ENCODE peak calls at places on chromosomes 3 and 15, in seven cellular contexts. F, H, C, D, O, R and N are unnamed samples.

GRCh38 chr3:23920151-23920655 is 3.3 kb downstream of the RPL15 start:
- DNase-seq in C (no peak), R (no peak), O (no peak), H (no peak), F (no peak), D (no peak), N (no peak)

GRCh38 chr3:146218880-146219866 is 31.7 kb downstream of the PLSCR4 start:
- DNase-seq in R (peak; percentile 65), F (peak; percentile 28), C (peak; percentile 34), D (no peak), H (no peak), O (peak; percentile 21), N (peak; percentile 39)

GRCh38 chr15:68809517-68809916 is 11.2 kb downstream of the ANP32A start:
- DNase-seq in C (no peak), O (no peak), D (no peak), H (no peak), R (no peak), F (no peak), N (no peak)

GRCh38 chr3:138862924-138863775 is 28.4 kb upstream of the PIK3CB start:
- DNase-seq in H (no peak), D (peak; percentile 43), R (peak; percentile 56), C (no peak), O (peak; percentile 79), F (no peak), N (no peak)

GRCh38 chr15:23385886-23386430 is 31.4 kb downstream of the GOLGA8S start:
- DNase-seq in R (no peak), H (no peak), C (no peak), F (no peak), O (no peak), D (no peak), N (no peak)

GRCh38 chr15:36370735-36371115 is 208.7 kb upstream of the CDIN1 start:
- DNase-seq in O (peak; percentile 64), D (no peak), C (no peak), R (peak; percentile 59), F (no peak), H (no peak), N (no peak)

GRCh38 chr3:186534113-186534669 is 10.0 kb downstream of the CRYGS start:
- DNase-seq in F (no peak), H (no peak), R (no peak), C (no peak), O (no peak), D (no peak), N (no peak)

GRCh38 chr15:62969442-62970089 is 73.0 kb upstream of the TPM1 start:
- DNase-seq in O (peak; percentile 20), C (no peak), D (no peak), F (no peak), R (no peak), H (no peak), N (no peak)

GRCh38 chr3:143168518-143169192 is 49.1 kb downstream of the CHST2 start:
- DNase-seq in D (no peak), R (no peak), O (peak; percentile 16), H (no peak), C (no peak), F (no peak), N (no peak)

GRCh38 chr3:125358923-125359322 is 16.2 kb downstream of the ZNF148 start:
- DNase-seq in H (no peak), O (no peak), D (no peak), F (no peak), R (no peak), C (no peak), N (no peak)

GRCh38 chr3:125683067-125683844 is 88.0 kb upstream of the OSBPL11 start:
- DNase-seq in F (no peak), H (peak; percentile 51), C (peak; percentile 88), O (no peak), R (peak; percentile 12), D (no peak), N (no peak)

GRCh38 chr3:31610700-31611275 is 78.1 kb downstream of the STT3B start:
- DNase-seq in C (no peak), D (no peak), R (peak; percentile 59), O (peak; percentile 20), F (no peak), H (no peak), N (no peak)

GRCh38 chr3:72145506-72146380 is 360.8 kb upstream of the PROK2 start:
- DNase-seq in D (no peak), F (peak; percentile 34), H (no peak), O (no peak), R (peak; percentile 80), C (peak; percentile 79), N (peak; percentile 32)

GRCh38 chr15:78680416-78681068 is 39.5 kb upstream of the CHRNB4 start:
- DNase-seq in O (no peak), D (peak; percentile 71), F (peak; percentile 37), H (no peak), R (no peak), C (no peak), N (no peak)

GRCh38 chr15:90264649-90265048 is 823 bp upstream of the NGRN start:
- DNase-seq in C (no peak), D (peak; percentile 51), O (peak; percentile 36), H (no peak), R (no peak), F (no peak), N (no peak)

GRCh38 chr15:98231696-98232440 is 271.4 kb downstream of the ARRDC4 start:
- DNase-seq in H (no peak), D (no peak), O (peak; percentile 91), R (peak; percentile 1), F (no peak), C (no peak), N (no peak)

GRCh38 chr3:176663819-176664218 is 533.5 kb downstream of the TBL1XR1 start:
- DNase-seq in R (peak; percentile 81), F (peak; percentile 13), H (no peak), D (no peak), C (no peak), O (peak; percentile 21), N (no peak)

GRCh38 chr3:45592830-45593707 is 1.5 kb upstream of the LIMD1 start:
- DNase-seq in D (peak; percentile 95), R (peak; percentile 93), F (peak; percentile 83), H (peak; percentile 94), O (peak; percentile 75), C (peak; percentile 93), N (peak; percentile 83)

GRCh38 chr3:178971614-178972013 is 100.0 kb downstream of the ZMAT3 start:
- DNase-seq in H (no peak), D (no peak), F (no peak), R (no peak), O (peak; percentile 38), C (no peak), N (no peak)

GRCh38 chr3:131218196-131218595 is 163.4 kb upstream of the NUDT16 start:
- DNase-seq in F (no peak), O (no peak), H (no peak), C (no peak), R (peak; percentile 15), D (no peak), N (no peak)

GRCh38 chr3:65729553-65729952 is 309.2 kb downstream of the MAGI1 start:
- DNase-seq in D (no peak), F (peak; percentile 24), C (peak; percentile 37), O (no peak), H (no peak), R (peak; percentile 93), N (no peak)

GRCh38 chr15:70486451-70487379 is 276.6 kb downstream of the UACA start:
- DNase-seq in F (no peak), O (peak; percentile 40), R (peak; percentile 88), C (no peak), H (peak; percentile 30), D (peak; percentile 87), N (no peak)

GRCh38 chr3:99114565-99115291 is 213.2 kb upstream of the DCBLD2 start:
- DNase-seq in H (no peak), O (peak; percentile 26), D (no peak), F (peak; percentile 26), C (no peak), R (peak; percentile 76), N (peak; percentile 24)

GRCh38 chr3:103440539-103441113 is 1005.8 kb downstream of the ZPLD1 start:
- DNase-seq in C (no peak), R (no peak), H (no peak), D (no peak), F (no peak), O (peak; percentile 1), N (no peak)

GRCh38 chr3:15527031-15527459 is 5.5 kb upstream of the COLQ start:
- DNase-seq in D (no peak), O (no peak), R (peak; percentile 53), H (no peak), F (peak; percentile 83), C (peak; percentile 28), N (peak; percentile 60)
- TF ChIP-seq CTCF in D (no peak), O (no peak), R (peak; percentile 29), H (peak; percentile 38), F (peak; percentile 60), C (no peak), N (peak; percentile 58)

GRCh38 chr15:73244333-73244732 is 124.4 kb downstream of the HCN4 start:
- DNase-seq in C (no peak), O (no peak), H (no peak), F (no peak), D (no peak), R (no peak), N (no peak)
- TF ChIP-seq CTCF in C (no peak), O (no peak), H (peak; percentile 14), F (peak; percentile 53), D (no peak), R (peak; percentile 23), N (no peak)

GRCh38 chr3:155242342-155242741 is 51.1 kb downstream of the STRIT1 start:
- DNase-seq in H (no peak), F (no peak), D (no peak), C (no peak), O (no peak), R (peak; percentile 19), N (no peak)

GRCh38 chr3:155241559-155241958 is 51.9 kb downstream of the STRIT1 start:
- DNase-seq in F (no peak), R (peak; percentile 59), O (no peak), C (no peak), H (no peak), D (no peak), N (no peak)

GRCh38 chr3:155238845-155239244 is 54.6 kb downstream of the STRIT1 start:
- DNase-seq in H (no peak), O (no peak), C (no peak), F (no peak), R (no peak), D (no peak), N (no peak)

GRCh38 chr3:155236473-155236872 is 57.0 kb downstream of the STRIT1 start:
- DNase-seq in C (no peak), F (no peak), O (no peak), H (no peak), D (no peak), R (no peak), N (no peak)

GRCh38 chr3:155239960-155240359 is 53.5 kb downstream of the STRIT1 start:
- DNase-seq in O (no peak), D (no peak), R (no peak), C (no peak), H (no peak), F (no peak), N (no peak)
- TF ChIP-seq CTCF in O (no peak), D (no peak), R (no peak), C (no peak), H (no peak), F (no peak), N (no peak)

DNA sequence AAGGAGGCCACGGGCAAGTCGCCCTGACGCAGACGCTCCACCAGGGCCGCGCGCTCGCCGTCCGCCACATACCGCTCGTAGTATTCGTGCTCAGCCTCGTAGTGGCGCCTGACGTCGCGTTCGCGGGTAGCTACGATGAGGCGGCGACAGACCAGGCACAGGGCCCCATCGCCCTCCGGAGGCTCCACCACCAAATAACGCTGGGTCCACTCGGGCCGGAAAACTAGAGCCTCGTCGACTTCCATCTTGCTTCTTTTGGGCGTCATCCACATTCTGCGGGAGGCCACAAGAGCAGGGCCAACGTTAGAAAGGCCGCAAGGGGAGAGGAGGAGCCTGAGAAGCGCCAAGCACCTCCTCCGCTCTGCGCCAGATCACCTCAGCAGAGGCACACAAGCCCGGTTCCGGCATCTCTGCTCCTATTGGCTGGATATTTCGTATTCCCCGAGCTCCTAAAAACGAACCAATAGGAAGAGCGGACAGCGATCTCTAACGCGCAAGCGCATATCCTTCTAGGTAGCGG is at the start of gene EPM2AIP1:
- DNase-seq in O (peak; percentile 100), F (peak; percentile 93), D (peak; percentile 96), R (no peak), C (no peak), H (no peak), N (peak; percentile 80)
- TF ChIP-seq CTCF in O (peak; percentile 12), F (no peak), D (peak; percentile 46), R (peak; percentile 23), C (peak; percentile 29), H (peak; percentile 52), N (peak; percentile 14)